ENCODE peak calls at places on chromosomes 4 and X, in six cellular contexts. One of them, this sample, is unnamed.

GRCh38 chrX:13764284-13764683 is 29.7 kb downstream of the OFD1 start:
- DNase-seq in heart left ventricle: peak; percentile 25
- DNase-seq in PC-3: no peak
- DNase-seq in psoas muscle: no peak
- DNase-seq in ovary: no peak
- DNase-seq in pancreas: no peak
- DNase-seq in this sample: no peak

GRCh38 chrX:34063616-34064015 is 68.5 kb downstream of the FAM47A start:
- DNase-seq in heart left ventricle: no peak
- DNase-seq in PC-3: no peak
- DNase-seq in psoas muscle: no peak
- DNase-seq in ovary: no peak
- DNase-seq in pancreas: no peak
- DNase-seq in this sample: no peak

GRCh38 chrX:50200907-50201306 is at the start of gene AKAP4:
- DNase-seq in heart left ventricle: no peak
- DNase-seq in PC-3: no peak
- DNase-seq in psoas muscle: no peak
- DNase-seq in ovary: no peak
- DNase-seq in pancreas: no peak
- DNase-seq in this sample: no peak

GRCh38 chrX:118552501-118552900 is 56.9 kb downstream of the DOCK11 start:
- DNase-seq in heart left ventricle: no peak
- DNase-seq in PC-3: peak; percentile 68
- DNase-seq in psoas muscle: no peak
- DNase-seq in ovary: no peak
- DNase-seq in pancreas: no peak
- DNase-seq in this sample: no peak

GRCh38 chr4:184647391-184648101 is 1.7 kb downstream of the CASP3 start:
- DNase-seq in heart left ventricle: no peak
- DNase-seq in PC-3: peak; percentile 35
- DNase-seq in psoas muscle: no peak
- DNase-seq in ovary: no peak
- DNase-seq in pancreas: no peak
- DNase-seq in this sample: no peak

GRCh38 chr4:105399535-105400161 is 74.2 kb downstream of the PPA2 start:
- DNase-seq in heart left ventricle: no peak
- DNase-seq in PC-3: peak; percentile 78
- DNase-seq in psoas muscle: no peak
- DNase-seq in ovary: no peak
- DNase-seq in pancreas: no peak
- DNase-seq in this sample: no peak

GRCh38 chr4:1330761-1331590 is 16.0 kb upstream of the UVSSA start:
- DNase-seq in heart left ventricle: no peak
- DNase-seq in PC-3: no peak
- DNase-seq in psoas muscle: no peak
- DNase-seq in ovary: no peak
- DNase-seq in pancreas: peak; percentile 24
- DNase-seq in this sample: no peak

GRCh38 chr4:185143596-185143969 is 517 bp downstream of the SLC25A4 start:
- DNase-seq in heart left ventricle: peak; percentile 79
- DNase-seq in PC-3: peak; percentile 44
- DNase-seq in psoas muscle: peak; percentile 94
- DNase-seq in ovary: no peak
- DNase-seq in pancreas: peak; percentile 58
- DNase-seq in this sample: no peak

GRCh38 chrX:8724176-8724757 is 7.7 kb downstream of the ANOS1 start:
- DNase-seq in heart left ventricle: no peak
- DNase-seq in PC-3: no peak
- DNase-seq in psoas muscle: no peak
- DNase-seq in ovary: no peak
- DNase-seq in pancreas: no peak
- DNase-seq in this sample: no peak

GRCh38 chr4:23455482-23455881 is 434.4 kb downstream of the PPARGC1A start:
- DNase-seq in heart left ventricle: peak; percentile 19
- DNase-seq in PC-3: peak; percentile 15
- DNase-seq in psoas muscle: no peak
- DNase-seq in ovary: no peak
- DNase-seq in pancreas: no peak
- DNase-seq in this sample: no peak

GRCh38 chr4:129143359-129143758 is 47.4 kb downstream of the C4orf33 start:
- DNase-seq in heart left ventricle: no peak
- DNase-seq in PC-3: no peak
- DNase-seq in psoas muscle: no peak
- DNase-seq in ovary: no peak
- DNase-seq in pancreas: no peak
- DNase-seq in this sample: no peak

GRCh38 chr4:129144755-129145206 is 48.8 kb downstream of the C4orf33 start:
- DNase-seq in heart left ventricle: no peak
- DNase-seq in PC-3: no peak
- DNase-seq in psoas muscle: no peak
- DNase-seq in ovary: no peak
- DNase-seq in pancreas: no peak
- DNase-seq in this sample: no peak

GRCh38 chr4:129138762-129139496 is 43.0 kb downstream of the C4orf33 start:
- DNase-seq in heart left ventricle: no peak
- DNase-seq in PC-3: peak; percentile 67
- DNase-seq in psoas muscle: no peak
- DNase-seq in ovary: no peak
- DNase-seq in pancreas: no peak
- DNase-seq in this sample: no peak

GRCh38 chr4:129136433-129136832 is 40.5 kb downstream of the C4orf33 start:
- DNase-seq in heart left ventricle: no peak
- DNase-seq in PC-3: no peak
- DNase-seq in psoas muscle: no peak
- DNase-seq in ovary: no peak
- DNase-seq in pancreas: no peak
- DNase-seq in this sample: peak; percentile 48

GRCh38 chr4:129140521-129140920 is 44.6 kb downstream of the C4orf33 start:
- DNase-seq in heart left ventricle: no peak
- DNase-seq in PC-3: peak; percentile 6
- DNase-seq in psoas muscle: no peak
- DNase-seq in ovary: no peak
- DNase-seq in pancreas: no peak
- DNase-seq in this sample: no peak
- TF ChIP-seq CTCF in heart left ventricle: no peak
- TF ChIP-seq CTCF in PC-3: peak; percentile 28
- TF ChIP-seq CTCF in psoas muscle: no peak
- TF ChIP-seq CTCF in ovary: no peak
- TF ChIP-seq CTCF in pancreas: no peak
- TF ChIP-seq CTCF in this sample: peak; percentile 80

DNA sequence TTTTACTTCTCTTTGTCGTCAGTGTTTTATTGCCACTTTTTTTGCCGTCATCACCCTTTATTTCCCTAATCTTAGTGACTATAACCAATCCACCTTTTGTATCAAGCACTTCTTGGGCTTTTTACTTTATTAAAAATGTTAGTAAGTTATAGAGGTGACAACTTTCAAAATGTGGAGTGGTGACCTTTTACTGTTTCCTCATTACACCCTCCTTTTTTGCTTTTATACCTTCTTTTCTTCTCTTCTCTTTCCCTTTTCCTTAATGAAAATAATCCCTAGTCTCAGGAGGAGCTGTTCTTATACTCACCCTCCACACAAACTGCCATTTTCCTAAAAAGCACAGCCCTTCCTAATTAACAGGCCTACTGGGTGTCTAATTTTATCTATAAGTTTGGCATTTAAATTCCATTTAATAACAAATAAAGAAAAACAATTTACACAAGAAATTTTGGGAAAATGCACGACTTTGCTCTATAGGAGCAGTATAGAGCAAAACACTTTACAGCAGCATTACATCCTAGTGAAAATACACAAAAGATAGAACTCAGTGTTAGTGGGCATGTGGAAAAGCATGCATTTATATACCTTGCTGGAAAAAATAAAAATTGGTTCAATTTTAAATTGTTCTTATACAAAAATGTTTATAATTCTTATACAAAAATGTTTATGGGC is 27.3 kb downstream of the BBS12 start:
- DNase-seq in heart left ventricle: no peak
- DNase-seq in PC-3: peak; percentile 32
- DNase-seq in psoas muscle: no peak
- DNase-seq in ovary: no peak
- DNase-seq in pancreas: no peak
- DNase-seq in this sample: no peak
- TF ChIP-seq CTCF in heart left ventricle: no peak
- TF ChIP-seq CTCF in PC-3: peak; percentile 50
- TF ChIP-seq CTCF in psoas muscle: no peak
- TF ChIP-seq CTCF in ovary: no peak
- TF ChIP-seq CTCF in pancreas: no peak
- TF ChIP-seq CTCF in this sample: peak; percentile 77

GRCh38 chrX:131729295-131729694 is 185.4 kb downstream of the OR13H1 start:
- DNase-seq in heart left ventricle: no peak
- DNase-seq in PC-3: no peak
- DNase-seq in psoas muscle: peak; percentile 91
- DNase-seq in ovary: peak; percentile 85
- DNase-seq in pancreas: peak; percentile 85
- DNase-seq in this sample: no peak
- TF ChIP-seq CTCF in heart left ventricle: no peak
- TF ChIP-seq CTCF in PC-3: no peak
- TF ChIP-seq CTCF in psoas muscle: peak; percentile 41
- TF ChIP-seq CTCF in ovary: no peak
- TF ChIP-seq CTCF in pancreas: no peak
- TF ChIP-seq CTCF in this sample: no peak

DNA sequence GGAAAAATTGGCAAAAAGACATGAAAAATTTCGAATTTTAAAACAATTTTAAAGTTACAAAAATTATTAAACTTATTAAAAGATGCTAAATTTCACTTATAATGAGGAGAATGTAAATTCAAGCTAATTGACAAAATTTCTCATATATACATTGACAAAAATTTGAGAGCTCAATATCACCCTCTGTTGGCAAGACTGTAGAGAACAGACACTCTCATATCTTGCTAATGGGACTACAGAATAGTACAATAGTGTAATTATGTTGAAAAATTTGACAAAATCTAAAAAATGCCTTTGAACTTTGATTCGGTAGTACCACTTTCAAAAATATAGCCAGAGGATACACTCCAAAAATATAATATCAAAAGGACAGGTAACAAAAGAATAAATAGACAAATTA is 29.8 kb downstream of the DCAF8L2 start:
- DNase-seq in heart left ventricle: no peak
- DNase-seq in PC-3: peak; percentile 51
- DNase-seq in psoas muscle: no peak
- DNase-seq in ovary: no peak
- DNase-seq in pancreas: no peak
- DNase-seq in this sample: no peak
- TF ChIP-seq CTCF in heart left ventricle: no peak
- TF ChIP-seq CTCF in PC-3: peak; percentile 65
- TF ChIP-seq CTCF in psoas muscle: no peak
- TF ChIP-seq CTCF in ovary: no peak
- TF ChIP-seq CTCF in pancreas: no peak
- TF ChIP-seq CTCF in this sample: peak; percentile 74